ENCODE peak calls at places on chromosomes 1 and 21, in nine cellular contexts. H, I, N, V, E, M, T, P and J are unnamed samples.

GRCh38 chr1:236394905-236395779 is 1.1 kb downstream of the EDARADD start:
- DNase-seq in N (peak; percentile 51), I (no peak), V (peak; percentile 63), M (no peak), H (peak; percentile 28), E (peak; percentile 47), P (peak; percentile 15), T (peak; percentile 72), J (no peak)

GRCh38 chr1:205484985-205485967 is 19.2 kb upstream of the CDK18 start:
- DNase-seq in E (peak; percentile 60), P (peak; percentile 53), N (peak; percentile 85), M (no peak), T (peak; percentile 56), H (peak; percentile 42), I (peak; percentile 59), V (peak; percentile 80), J (no peak)

GRCh38 chr1:26094076-26094669 is 17.5 kb upstream of the PDIK1L start:
- DNase-seq in H (peak; percentile 87), V (no peak), E (peak; percentile 64), I (peak; percentile 12), T (no peak), N (peak; percentile 93), P (peak; percentile 51), M (no peak), J (no peak)

GRCh38 chr1:79362470-79362869 is 355.9 kb upstream of the ADGRL4 start:
- DNase-seq in H (no peak), I (no peak), P (no peak), E (no peak), V (no peak), N (no peak), M (no peak), T (no peak), J (no peak)

GRCh38 chr21:15309721-15310120 is 244.9 kb upstream of the NRIP1 start:
- DNase-seq in N (no peak), M (no peak), V (no peak), H (peak; percentile 49), I (no peak), P (peak; percentile 59), T (no peak), E (no peak), J (no peak)

GRCh38 chr1:111198836-111199235 is 1.6 kb downstream of the DENND2D start:
- DNase-seq in E (no peak), N (no peak), T (no peak), V (no peak), I (no peak), H (no peak), P (no peak), M (no peak), J (no peak)

GRCh38 chr1:163315773-163316374 is 5.9 kb upstream of the NUF2 start:
- DNase-seq in N (peak; percentile 62), E (no peak), V (peak; percentile 27), I (peak; percentile 68), M (no peak), P (peak; percentile 14), T (peak; percentile 10), H (peak; percentile 30), J (no peak)

GRCh38 chr21:36705679-36706481 is 7.0 kb downstream of the SIM2 start:
- DNase-seq in P (no peak), M (no peak), T (no peak), H (no peak), V (no peak), I (no peak), N (no peak), E (no peak), J (no peak)

DNA sequence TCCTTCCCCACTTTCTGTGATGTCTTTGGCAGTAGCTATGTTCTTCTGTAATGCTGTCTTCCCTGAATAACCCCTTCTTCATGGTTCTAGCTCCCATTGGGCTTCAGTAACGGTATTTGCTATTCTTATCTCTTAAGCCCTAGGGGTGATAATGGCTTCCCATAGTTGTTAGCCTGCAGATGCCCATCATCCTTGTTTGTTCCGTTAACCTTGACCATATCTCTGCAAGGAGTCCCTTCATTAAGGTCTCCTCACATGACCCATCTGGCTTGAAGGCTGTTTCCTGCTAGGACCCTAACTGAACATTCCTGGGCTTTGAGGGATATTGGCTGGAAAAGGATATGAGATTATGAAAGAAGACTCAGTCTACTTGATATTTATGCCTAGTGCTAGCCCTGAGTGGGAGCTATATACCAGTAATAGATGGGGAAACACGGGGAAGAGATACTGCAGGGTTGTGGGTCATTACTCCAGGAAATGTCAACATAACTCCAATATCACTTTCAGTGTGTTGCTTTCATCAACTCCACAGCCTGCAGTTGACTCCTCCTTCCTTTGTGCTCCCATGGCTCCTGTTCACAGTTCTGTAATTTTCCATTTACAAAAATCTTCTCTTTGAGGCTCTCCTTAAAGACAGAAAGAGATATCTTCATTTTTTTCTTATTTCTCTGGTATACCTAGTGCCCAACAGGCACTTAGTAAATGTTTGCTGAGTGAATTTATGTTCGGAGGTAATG is 2.5 kb downstream of the MR1 start:
- DNase-seq in I (no peak), H (no peak), E (no peak), P (no peak), T (no peak), V (no peak), M (no peak), N (no peak), J (no peak)
- H3K4me3 ChIP-seq in I (no peak overlapping the region), H (no peak overlapping the region), E (no peak overlapping the region), P (no peak overlapping the region), T (no peak overlapping the region), V (no peak overlapping the region), M (no peak overlapping the region), N (no peak overlapping the region), J (no peak overlapping the region)

GRCh38 chr1:234727018-234727757 is 117.2 kb upstream of the IRF2BP2 start:
- DNase-seq in P (no peak), M (no peak), E (no peak), I (peak; percentile 29), T (peak; percentile 28), N (no peak), V (no peak), H (no peak), J (no peak)

GRCh38 chr1:234730110-234730509 is 120.1 kb upstream of the IRF2BP2 start:
- DNase-seq in V (no peak), P (no peak), N (no peak), M (no peak), H (no peak), T (no peak), I (no peak), E (no peak), J (no peak)

GRCh38 chr1:234730542-234731370 is 120.8 kb upstream of the IRF2BP2 start:
- DNase-seq in M (no peak), P (no peak), E (no peak), H (no peak), T (no peak), N (no peak), V (no peak), I (no peak), J (no peak)

GRCh38 chr1:234729566-234729965 is 119.6 kb upstream of the IRF2BP2 start:
- DNase-seq in M (no peak), H (no peak), E (no peak), N (no peak), T (no peak), P (no peak), V (no peak), I (peak; percentile 58), J (no peak)

GRCh38 chr1:234728740-234729139 is 118.8 kb upstream of the IRF2BP2 start:
- DNase-seq in N (no peak), H (no peak), T (no peak), I (no peak), E (no peak), V (no peak), P (no peak), M (no peak), J (no peak)
- H3K27ac ChIP-seq in N (peak overlapping the region; percentile 95), H (no peak overlapping the region), T (no peak overlapping the region), I (no peak overlapping the region), E (no peak overlapping the region), V (no peak overlapping the region), P (no peak overlapping the region), M (peak overlapping the region; percentile 94), J (no peak overlapping the region)

GRCh38 chr1:202563818-202564217 is 146.4 kb downstream of the SYT2 start:
- DNase-seq in P (no peak), E (no peak), H (no peak), V (no peak), I (no peak), M (no peak), N (no peak), T (no peak), J (no peak)

GRCh38 chr1:202562443-202563060 is 147.7 kb downstream of the SYT2 start:
- DNase-seq in H (no peak), P (no peak), V (no peak), I (no peak), N (no peak), M (no peak), E (no peak), T (no peak), J (no peak)

GRCh38 chr1:202561240-202561639 is 149.0 kb downstream of the SYT2 start:
- DNase-seq in H (no peak), V (no peak), T (no peak), P (no peak), E (no peak), M (no peak), I (no peak), N (no peak), J (no peak)

GRCh38 chr1:202564958-202565497 is 145.2 kb downstream of the SYT2 start:
- DNase-seq in P (no peak), E (no peak), T (no peak), H (no peak), I (no peak), M (no peak), N (no peak), V (no peak), J (no peak)

DNA sequence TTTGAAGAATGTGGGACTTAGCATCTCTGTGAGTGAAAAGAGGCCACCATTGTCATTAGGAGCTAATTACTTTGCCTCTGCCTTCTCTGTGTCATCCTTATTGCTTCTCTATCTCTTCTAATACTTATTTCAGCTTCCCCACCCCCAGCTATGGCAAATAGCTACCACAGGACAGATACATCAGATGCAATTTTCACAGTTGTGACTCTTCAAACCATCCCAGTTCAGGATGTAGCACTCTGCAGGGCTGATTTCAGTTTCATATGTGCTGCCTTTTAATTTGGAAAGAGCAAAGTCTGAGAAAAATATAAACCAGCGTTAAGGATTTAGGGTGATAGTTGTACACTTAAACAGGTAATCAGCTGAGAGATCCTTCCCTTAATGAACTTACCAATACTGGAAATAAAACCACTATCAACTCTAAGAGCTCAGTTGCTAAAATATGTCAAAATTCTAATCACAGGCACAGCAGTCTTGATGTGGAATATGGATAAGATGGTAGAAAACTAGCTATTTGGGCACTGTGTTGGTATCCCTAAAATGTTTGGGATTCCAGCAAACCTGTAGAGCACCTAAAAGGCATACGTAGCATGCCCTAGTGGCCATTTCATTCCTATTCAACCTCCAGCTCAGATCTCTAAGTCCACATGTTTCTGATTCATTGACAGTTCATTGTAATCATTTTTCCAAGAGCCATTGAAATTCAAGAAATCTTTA is 148.4 kb downstream of the SYT2 start:
- DNase-seq in I (no peak), P (no peak), M (no peak), V (no peak), N (no peak), T (no peak), H (no peak), E (no peak), J (no peak)
- H3K4me3 ChIP-seq in I (no peak overlapping the region), P (no peak overlapping the region), M (no peak overlapping the region), V (no peak overlapping the region), N (no peak overlapping the region), T (no peak overlapping the region), H (no peak overlapping the region), E (no peak overlapping the region), J (no peak overlapping the region)

DNA sequence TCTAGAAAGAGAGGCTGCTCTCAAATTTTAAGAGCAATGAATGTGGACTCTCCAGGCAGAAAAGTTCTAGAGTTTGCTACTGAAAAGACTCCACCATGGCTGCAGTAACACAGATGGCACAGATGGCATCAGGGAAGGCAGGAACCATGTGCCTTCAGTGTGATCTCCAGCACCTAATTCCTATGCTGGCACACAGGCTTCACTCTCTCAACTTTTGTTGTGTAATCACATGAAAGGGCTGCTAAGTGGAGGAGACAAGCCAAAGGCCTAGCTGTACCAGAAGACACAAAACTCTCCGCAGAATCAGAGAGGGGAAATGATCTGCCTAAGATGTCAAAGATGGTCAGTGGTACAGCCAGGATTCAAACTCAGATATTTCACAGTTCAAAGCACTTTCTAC is 31.1 kb downstream of the ERI3 start:
- DNase-seq in T (no peak), N (no peak), H (no peak), E (no peak), V (no peak), M (no peak), P (no peak), I (no peak), J (no peak)
- H3K27ac ChIP-seq in T (no peak overlapping the region), N (no peak overlapping the region), H (no peak overlapping the region), E (no peak overlapping the region), V (no peak overlapping the region), M (no peak overlapping the region), P (no peak overlapping the region), I (no peak overlapping the region), J (no peak overlapping the region)